ENCODE peak calls at places on chromosome 12, in eight cellular contexts. W, I, T, N, E, D, O and U are unnamed samples.

GRCh38 chr12:113990548-113991223 is 24.6 kb upstream of the RBM19 start:
- DNase-seq in W (no peak), I (no peak), T (no peak), N (peak; percentile 37), E (no peak), D (no peak), O (no peak), U (no peak)

GRCh38 chr12:8697120-8697475 is 693 bp upstream of the RIMKLB start:
- DNase-seq in W (peak; percentile 37), I (no peak), T (peak; percentile 70), N (peak; percentile 21), E (no peak), D (no peak), O (peak; percentile 20), U (peak; percentile 47)

GRCh38 chr12:130953783-130954543 is at the start of gene ADGRD1:
- DNase-seq in W (no peak), I (no peak), T (no peak), N (peak; percentile 85), E (no peak), D (no peak), O (peak; percentile 55), U (no peak)

GRCh38 chr12:108381793-108382436 is 42.8 kb upstream of the CMKLR1 start:
- DNase-seq in W (no peak), I (no peak), T (peak; percentile 84), N (no peak), E (peak; percentile 35), D (no peak), O (no peak), U (no peak)

GRCh38 chr12:104204690-104205480 is 10.7 kb upstream of the TXNRD1 start:
- DNase-seq in W (no peak), I (no peak), T (no peak), N (no peak), E (no peak), D (no peak), O (no peak), U (no peak)

GRCh38 chr12:108861878-108862587 is 4.7 kb upstream of the SSH1 start:
- DNase-seq in W (no peak), I (no peak), T (no peak), N (no peak), E (no peak), D (no peak), O (no peak), U (no peak)

GRCh38 chr12:114945351-114945750 is 261.4 kb upstream of the TBX3 start:
- DNase-seq in W (peak; percentile 18), I (no peak), T (no peak), N (peak; percentile 52), E (no peak), D (no peak), O (no peak), U (no peak)

GRCh38 chr12:33994857-33995808 is 27.2 kb upstream of the ALG10 start:
- DNase-seq in W (no peak), I (peak; percentile 9), T (no peak), N (no peak), E (no peak), D (no peak), O (no peak), U (peak; percentile 75)

GRCh38 chr12:106118278-106118820 is 20.4 kb downstream of the NUAK1 start:
- DNase-seq in W (no peak), I (no peak), T (no peak), N (no peak), E (no peak), D (no peak), O (no peak), U (no peak)

GRCh38 chr12:118103231-118103600 is 595 bp downstream of the VSIG10 start:
- DNase-seq in W (peak; percentile 17), I (no peak), T (no peak), N (peak; percentile 17), E (peak; percentile 41), D (no peak), O (no peak), U (no peak)

GRCh38 chr12:131273291-131273845 is 319.7 kb downstream of the ADGRD1 start:
- DNase-seq in W (no peak), I (no peak), T (no peak), N (no peak), E (no peak), D (no peak), O (no peak), U (no peak)

GRCh38 chr12:113862570-113863454 is 103.3 kb downstream of the RBM19 start:
- DNase-seq in W (peak; percentile 93), I (no peak), T (no peak), N (peak; percentile 87), E (no peak), D (no peak), O (peak; percentile 33), U (peak; percentile 2)

GRCh38 chr12:58732894-58733293 is 187.4 kb downstream of the LRIG3 start:
- DNase-seq in W (peak; percentile 58), I (no peak), T (no peak), N (no peak), E (no peak), D (no peak), O (no peak), U (no peak)

GRCh38 chr12:34398366-34398705 is 376.0 kb downstream of the ALG10 start:
- DNase-seq in W (no peak), I (no peak), T (no peak), N (no peak), E (no peak), D (no peak), O (peak; percentile 0), U (no peak)

GRCh38 chr12:83827193-83827592 is 1085.4 kb downstream of the SLC6A15 start:
- DNase-seq in W (no peak), I (no peak), T (no peak), N (no peak), E (no peak), D (no peak), O (no peak), U (peak; percentile 9)

GRCh38 chr12:12975322-12976077 is 23.5 kb upstream of the GPRC5D start:
- DNase-seq in W (no peak), I (no peak), T (peak; percentile 54), N (peak; percentile 51), E (peak; percentile 53), D (peak; percentile 29), O (peak; percentile 32), U (peak; percentile 27)
- H3K4me2 ChIP-seq in W (peak overlapping the region; percentile 49), I (no peak overlapping the region), T (no peak overlapping the region), N (peak overlapping the region; percentile 7), E (peak overlapping the region; percentile 36), D (no peak overlapping the region), O (no peak overlapping the region), U (peak overlapping the region; percentile 32)

DNA sequence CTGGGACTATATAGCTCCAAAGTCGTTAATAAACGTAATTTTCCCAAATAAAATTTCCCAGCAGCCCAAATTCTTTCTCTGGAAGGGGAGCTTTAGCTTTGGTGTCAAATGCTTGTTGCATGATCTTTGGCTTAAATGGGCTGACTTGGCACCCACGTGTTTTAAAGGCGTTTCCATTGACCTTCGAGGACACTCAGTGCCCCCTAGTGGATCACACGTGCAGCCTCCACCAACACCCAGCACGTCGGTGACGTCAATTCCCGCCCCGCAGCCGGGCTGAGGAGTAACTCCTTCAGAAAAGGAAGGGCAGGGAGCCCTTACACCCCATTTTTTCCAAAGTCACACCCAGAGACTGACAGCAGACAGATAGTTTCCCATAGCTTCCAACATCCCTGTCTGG is 707.8 kb downstream of the AACS start:
- DNase-seq in W (no peak), I (no peak), T (peak; percentile 48), N (no peak), E (peak; percentile 25), D (peak; percentile 6), O (peak; percentile 37), U (no peak)
- TF ChIP-seq CTCF in W (peak; percentile 15), I (no peak), T (peak; percentile 51), N (no peak), E (peak; percentile 55), D (no peak), O (peak; percentile 35), U (no peak)

GRCh38 chr12:51700887-51701286 is 109.9 kb downstream of the SCN8A start:
- DNase-seq in W (no peak), I (no peak), T (no peak), N (no peak), E (no peak), D (no peak), O (no peak), U (no peak)

GRCh38 chr12:51702582-51702981 is 111.5 kb downstream of the SCN8A start:
- DNase-seq in W (no peak), I (no peak), T (no peak), N (no peak), E (no peak), D (no peak), O (no peak), U (no peak)

GRCh38 chr12:51694146-51694545 is 103.1 kb downstream of the SCN8A start:
- DNase-seq in W (no peak), I (no peak), T (no peak), N (no peak), E (no peak), D (no peak), O (no peak), U (no peak)

GRCh38 chr12:51695241-51696010 is 104.4 kb downstream of the SCN8A start:
- DNase-seq in W (peak; percentile 10), I (no peak), T (no peak), N (no peak), E (no peak), D (no peak), O (no peak), U (no peak)

GRCh38 chr12:51699219-51699618 is 108.2 kb downstream of the SCN8A start:
- DNase-seq in W (no peak), I (no peak), T (no peak), N (no peak), E (no peak), D (no peak), O (no peak), U (no peak)
- H3K9ac ChIP-seq in W (no peak overlapping the region), I (no peak overlapping the region), T (no peak overlapping the region), N (no peak overlapping the region), E (no peak overlapping the region), D (no peak overlapping the region), O (no peak overlapping the region), U (no peak overlapping the region)

DNA sequence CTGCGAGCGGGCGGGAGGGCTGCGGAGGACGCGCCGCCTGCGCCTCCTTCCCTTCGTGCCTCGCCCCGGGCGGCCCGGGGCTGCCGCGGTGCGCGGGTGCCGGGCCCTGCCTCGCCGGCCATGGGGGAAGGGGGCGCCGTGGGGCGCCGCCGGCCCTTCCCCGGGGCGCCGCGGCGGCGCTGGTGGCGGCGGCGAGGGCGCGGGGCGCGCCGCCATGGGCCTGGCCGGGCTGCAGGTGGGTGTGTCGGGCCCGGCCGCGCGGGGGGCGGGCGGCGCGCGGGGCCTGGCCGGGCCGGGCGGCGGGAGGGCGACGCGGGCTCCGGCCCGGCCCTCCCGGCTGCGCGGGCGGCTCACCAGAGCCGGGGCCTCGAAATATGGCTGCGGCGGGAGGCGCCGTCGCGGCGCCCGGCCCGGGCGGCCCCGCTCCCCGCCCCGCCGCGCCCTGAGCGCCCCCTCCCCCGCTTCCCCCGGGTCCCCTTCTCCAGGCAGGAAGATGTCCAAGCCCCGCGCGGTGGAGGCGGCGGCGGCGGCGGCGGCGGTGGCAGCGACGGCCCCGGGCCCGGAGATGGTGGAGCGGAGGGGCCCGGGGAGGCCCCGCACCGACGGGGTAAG is 5.1 kb downstream of the KMT5A start:
- DNase-seq in W (no peak), I (no peak), T (no peak), N (no peak), E (no peak), D (no peak), O (no peak), U (no peak)
- H3K4me2 ChIP-seq in W (peak overlapping the region; percentile 96), I (no peak overlapping the region), T (peak overlapping the region; percentile 80), N (no peak overlapping the region), E (peak overlapping the region; percentile 91), D (peak overlapping the region; percentile 90), O (no peak overlapping the region), U (peak overlapping the region; percentile 93)